ENCODE peak calls at places on chromosomes 16 and 17, in eight cellular contexts. One of them, this sample, is unnamed.

GRCh38 chr16:50234771-50235556 is 31.4 kb upstream of the ADCY7 start:
- DNase-seq in A549: no peak
- DNase-seq in psoas muscle: no peak
- DNase-seq in tibial artery: no peak
- DNase-seq in neuronal stem cell: no peak
- DNase-seq in uterus: no peak
- DNase-seq in ascending aorta: no peak
- DNase-seq in CD8-positive, alpha-beta memory T cell: no peak
- DNase-seq in this sample: no peak

GRCh38 chr17:6509295-6509771 is 47.0 kb downstream of the PITPNM3 start:
- DNase-seq in A549: no peak
- DNase-seq in psoas muscle: no peak
- DNase-seq in tibial artery: peak
- DNase-seq in neuronal stem cell: no peak
- DNase-seq in uterus: no peak
- DNase-seq in ascending aorta: no peak
- DNase-seq in CD8-positive, alpha-beta memory T cell: no peak
- DNase-seq in this sample: no peak

GRCh38 chr16:49634235-49635008 is 221.5 kb downstream of the ZNF423 start:
- DNase-seq in A549: no peak
- DNase-seq in psoas muscle: no peak
- DNase-seq in tibial artery: peak
- DNase-seq in neuronal stem cell: no peak
- DNase-seq in uterus: no peak
- DNase-seq in ascending aorta: no peak
- DNase-seq in CD8-positive, alpha-beta memory T cell: no peak
- DNase-seq in this sample: no peak

GRCh38 chr17:4483012-4483840 is 15.5 kb upstream of the SPNS2 start:
- DNase-seq in A549: peak
- DNase-seq in psoas muscle: no peak
- DNase-seq in tibial artery: no peak
- DNase-seq in neuronal stem cell: no peak
- DNase-seq in uterus: no peak
- DNase-seq in ascending aorta: no peak
- DNase-seq in CD8-positive, alpha-beta memory T cell: no peak
- DNase-seq in this sample: peak

GRCh38 chr17:7839890-7840260 is 5.9 kb downstream of the KDM6B start:
- DNase-seq in A549: peak
- DNase-seq in psoas muscle: no peak
- DNase-seq in tibial artery: no peak
- DNase-seq in neuronal stem cell: no peak
- DNase-seq in uterus: no peak
- DNase-seq in ascending aorta: peak
- DNase-seq in CD8-positive, alpha-beta memory T cell: no peak
- DNase-seq in this sample: no peak

GRCh38 chr16:31453255-31454204 is 5.8 kb upstream of the ARMC5 start:
- DNase-seq in A549: peak
- DNase-seq in psoas muscle: peak
- DNase-seq in tibial artery: peak
- DNase-seq in neuronal stem cell: no peak
- DNase-seq in uterus: no peak
- DNase-seq in ascending aorta: peak
- DNase-seq in CD8-positive, alpha-beta memory T cell: no peak
- DNase-seq in this sample: no peak

GRCh38 chr17:55458977-55459376 is 37.3 kb upstream of the MMD start:
- DNase-seq in A549: peak
- DNase-seq in psoas muscle: no peak
- DNase-seq in tibial artery: no peak
- DNase-seq in neuronal stem cell: no peak
- DNase-seq in uterus: no peak
- DNase-seq in ascending aorta: no peak
- DNase-seq in CD8-positive, alpha-beta memory T cell: no peak
- DNase-seq in this sample: no peak

GRCh38 chr17:77717941-77718668 is 240.4 kb upstream of the TNRC6C start:
- DNase-seq in A549: no peak
- DNase-seq in psoas muscle: no peak
- DNase-seq in tibial artery: no peak
- DNase-seq in neuronal stem cell: peak
- DNase-seq in uterus: no peak
- DNase-seq in ascending aorta: no peak
- DNase-seq in CD8-positive, alpha-beta memory T cell: no peak
- DNase-seq in this sample: no peak

GRCh38 chr17:21204923-21205322 is 9.0 kb downstream of the TMEM11 start:
- DNase-seq in A549: no peak
- DNase-seq in psoas muscle: no peak
- DNase-seq in tibial artery: no peak
- DNase-seq in neuronal stem cell: no peak
- DNase-seq in uterus: no peak
- DNase-seq in ascending aorta: no peak
- DNase-seq in CD8-positive, alpha-beta memory T cell: no peak
- DNase-seq in this sample: no peak

GRCh38 chr16:28974007-28974436 is 556 bp upstream of the SPNS1 start:
- DNase-seq in A549: peak
- DNase-seq in psoas muscle: peak
- DNase-seq in tibial artery: no peak
- DNase-seq in neuronal stem cell: peak
- DNase-seq in uterus: peak
- DNase-seq in ascending aorta: no peak
- DNase-seq in CD8-positive, alpha-beta memory T cell: no peak
- DNase-seq in this sample: peak

GRCh38 chr16:84088695-84089395 is 27.9 kb downstream of the MBTPS1 start:
- DNase-seq in A549: peak
- DNase-seq in psoas muscle: no peak
- DNase-seq in tibial artery: no peak
- DNase-seq in neuronal stem cell: no peak
- DNase-seq in uterus: no peak
- DNase-seq in ascending aorta: no peak
- DNase-seq in CD8-positive, alpha-beta memory T cell: peak
- DNase-seq in this sample: peak

GRCh38 chr17:77445030-77445907 is 304.5 kb downstream of the SEC14L1 start:
- DNase-seq in A549: no peak
- DNase-seq in psoas muscle: peak
- DNase-seq in tibial artery: peak
- DNase-seq in neuronal stem cell: no peak
- DNase-seq in uterus: peak
- DNase-seq in ascending aorta: no peak
- DNase-seq in CD8-positive, alpha-beta memory T cell: peak
- DNase-seq in this sample: no peak

GRCh38 chr17:2631211-2631610 is 37.8 kb downstream of the PAFAH1B1 start:
- DNase-seq in A549: no peak
- DNase-seq in psoas muscle: no peak
- DNase-seq in tibial artery: no peak
- DNase-seq in neuronal stem cell: no peak
- DNase-seq in uterus: no peak
- DNase-seq in ascending aorta: no peak
- DNase-seq in CD8-positive, alpha-beta memory T cell: no peak
- DNase-seq in this sample: no peak

GRCh38 chr17:8192070-8192815 is 2.3 kb upstream of the BORCS6 start:
- DNase-seq in A549: peak
- DNase-seq in psoas muscle: peak
- DNase-seq in tibial artery: peak
- DNase-seq in neuronal stem cell: peak
- DNase-seq in uterus: peak
- DNase-seq in ascending aorta: peak
- DNase-seq in CD8-positive, alpha-beta memory T cell: peak
- DNase-seq in this sample: peak

GRCh38 chr16:57889960-57890751 is 80.8 kb downstream of the CNGB1 start:
- DNase-seq in A549: no peak
- DNase-seq in psoas muscle: no peak
- DNase-seq in tibial artery: no peak
- DNase-seq in neuronal stem cell: no peak
- DNase-seq in uterus: no peak
- DNase-seq in ascending aorta: no peak
- DNase-seq in CD8-positive, alpha-beta memory T cell: no peak
- DNase-seq in this sample: no peak

GRCh38 chr16:62760398-62760797 is 724.2 kb upstream of the CDH8 start:
- DNase-seq in A549: no peak
- DNase-seq in psoas muscle: no peak
- DNase-seq in tibial artery: no peak
- DNase-seq in neuronal stem cell: no peak
- DNase-seq in uterus: no peak
- DNase-seq in ascending aorta: no peak
- DNase-seq in CD8-positive, alpha-beta memory T cell: no peak
- DNase-seq in this sample: no peak

GRCh38 chr17:30337393-30337999 is 3.6 kb upstream of the TMIGD1 start:
- DNase-seq in A549: no peak
- DNase-seq in psoas muscle: no peak
- DNase-seq in tibial artery: no peak
- DNase-seq in neuronal stem cell: no peak
- DNase-seq in uterus: no peak
- DNase-seq in ascending aorta: no peak
- DNase-seq in CD8-positive, alpha-beta memory T cell: no peak
- DNase-seq in this sample: no peak

GRCh38 chr17:841313-841712 is 59.2 kb downstream of the MRM3 start:
- DNase-seq in A549: no peak
- DNase-seq in psoas muscle: no peak
- DNase-seq in tibial artery: no peak
- DNase-seq in neuronal stem cell: no peak
- DNase-seq in uterus: no peak
- DNase-seq in ascending aorta: no peak
- DNase-seq in CD8-positive, alpha-beta memory T cell: no peak
- DNase-seq in this sample: no peak

GRCh38 chr16:10256855-10257641 is 74.8 kb upstream of the GRIN2A start:
- DNase-seq in A549: peak
- DNase-seq in psoas muscle: peak
- DNase-seq in tibial artery: no peak
- DNase-seq in neuronal stem cell: peak
- DNase-seq in uterus: peak
- DNase-seq in ascending aorta: no peak
- DNase-seq in CD8-positive, alpha-beta memory T cell: peak
- DNase-seq in this sample: peak

GRCh38 chr16:22375117-22375962 is 921 bp upstream of the CDR2 start:
- DNase-seq in A549: no peak
- DNase-seq in psoas muscle: no peak
- DNase-seq in tibial artery: no peak
- DNase-seq in neuronal stem cell: no peak
- DNase-seq in uterus: no peak
- DNase-seq in ascending aorta: no peak
- DNase-seq in CD8-positive, alpha-beta memory T cell: no peak
- DNase-seq in this sample: no peak

GRCh38 chr17:60229189-60229802 is 79.5 kb downstream of the CA4 start:
- DNase-seq in A549: peak
- DNase-seq in psoas muscle: no peak
- DNase-seq in tibial artery: no peak
- DNase-seq in neuronal stem cell: no peak
- DNase-seq in uterus: no peak
- DNase-seq in ascending aorta: no peak
- DNase-seq in CD8-positive, alpha-beta memory T cell: no peak
- DNase-seq in this sample: no peak

GRCh38 chr17:53032861-53033271 is 789.9 kb upstream of the KIF2B start:
- DNase-seq in A549: peak
- DNase-seq in psoas muscle: no peak
- DNase-seq in tibial artery: no peak
- DNase-seq in neuronal stem cell: peak
- DNase-seq in uterus: no peak
- DNase-seq in ascending aorta: no peak
- DNase-seq in CD8-positive, alpha-beta memory T cell: no peak
- DNase-seq in this sample: peak

GRCh38 chr16:85522842-85523601 is 90.1 kb upstream of the GSE1 start:
- DNase-seq in A549: no peak
- DNase-seq in psoas muscle: no peak
- DNase-seq in tibial artery: peak
- DNase-seq in neuronal stem cell: no peak
- DNase-seq in uterus: peak
- DNase-seq in ascending aorta: peak
- DNase-seq in CD8-positive, alpha-beta memory T cell: no peak
- DNase-seq in this sample: peak

GRCh38 chr17:9291912-9292562 is 270.7 kb downstream of the NTN1 start:
- DNase-seq in A549: peak
- DNase-seq in psoas muscle: peak
- DNase-seq in tibial artery: peak
- DNase-seq in neuronal stem cell: no peak
- DNase-seq in uterus: peak
- DNase-seq in ascending aorta: peak
- DNase-seq in CD8-positive, alpha-beta memory T cell: no peak
- DNase-seq in this sample: peak

GRCh38 chr16:7321661-7322060 is 11.0 kb upstream of the RBFOX1 start:
- DNase-seq in A549: no peak
- DNase-seq in psoas muscle: no peak
- DNase-seq in tibial artery: no peak
- DNase-seq in neuronal stem cell: no peak
- DNase-seq in uterus: no peak
- DNase-seq in ascending aorta: no peak
- DNase-seq in CD8-positive, alpha-beta memory T cell: no peak
- DNase-seq in this sample: no peak

GRCh38 chr17:1460233-1460632 is 4.2 kb upstream of the CRK start:
- DNase-seq in A549: no peak
- DNase-seq in psoas muscle: peak
- DNase-seq in tibial artery: peak
- DNase-seq in neuronal stem cell: no peak
- DNase-seq in uterus: peak
- DNase-seq in ascending aorta: peak
- DNase-seq in CD8-positive, alpha-beta memory T cell: no peak
- DNase-seq in this sample: peak

GRCh38 chr17:4327638-4328037 is 38.8 kb downstream of the UBE2G1 start:
- DNase-seq in A549: peak
- DNase-seq in psoas muscle: peak
- DNase-seq in tibial artery: no peak
- DNase-seq in neuronal stem cell: no peak
- DNase-seq in uterus: no peak
- DNase-seq in ascending aorta: peak
- DNase-seq in CD8-positive, alpha-beta memory T cell: no peak
- DNase-seq in this sample: no peak

GRCh38 chr16:4315185-4316102 is at the start of gene GLIS2:
- DNase-seq in A549: peak
- DNase-seq in psoas muscle: peak
- DNase-seq in tibial artery: peak
- DNase-seq in neuronal stem cell: peak
- DNase-seq in uterus: peak
- DNase-seq in ascending aorta: peak
- DNase-seq in CD8-positive, alpha-beta memory T cell: peak
- DNase-seq in this sample: peak
- H3K4me3 ChIP-seq in A549: peak
- H3K4me3 ChIP-seq in psoas muscle: peak
- H3K4me3 ChIP-seq in tibial artery: peak
- H3K4me3 ChIP-seq in neuronal stem cell: peak
- H3K4me3 ChIP-seq in uterus: peak
- H3K4me3 ChIP-seq in ascending aorta: peak
- H3K4me3 ChIP-seq in CD8-positive, alpha-beta memory T cell: peak
- H3K4me3 ChIP-seq in this sample: peak

GRCh38 chr16:67445913-67446907 is 15.3 kb downstream of the HSD11B2 start:
- DNase-seq in A549: no peak
- DNase-seq in psoas muscle: no peak
- DNase-seq in tibial artery: no peak
- DNase-seq in neuronal stem cell: no peak
- DNase-seq in uterus: peak
- DNase-seq in ascending aorta: no peak
- DNase-seq in CD8-positive, alpha-beta memory T cell: no peak
- DNase-seq in this sample: peak
- H3K27ac ChIP-seq in A549: peak
- H3K27ac ChIP-seq in psoas muscle: peak
- H3K27ac ChIP-seq in tibial artery: no peak
- H3K27ac ChIP-seq in neuronal stem cell: no peak
- H3K27ac ChIP-seq in uterus: peak
- H3K27ac ChIP-seq in ascending aorta: no peak
- H3K27ac ChIP-seq in CD8-positive, alpha-beta memory T cell: no peak
- H3K27ac ChIP-seq in this sample: peak

GRCh38 chr16:68645494-68646388 is 631 bp downstream of the CDH3 start:
- DNase-seq in A549: no peak
- DNase-seq in psoas muscle: no peak
- DNase-seq in tibial artery: no peak
- DNase-seq in neuronal stem cell: no peak
- DNase-seq in uterus: peak
- DNase-seq in ascending aorta: no peak
- DNase-seq in CD8-positive, alpha-beta memory T cell: no peak
- DNase-seq in this sample: no peak
- H3K4me3 ChIP-seq in A549: peak
- H3K4me3 ChIP-seq in psoas muscle: no peak
- H3K4me3 ChIP-seq in tibial artery: peak
- H3K4me3 ChIP-seq in neuronal stem cell: peak
- H3K4me3 ChIP-seq in uterus: peak
- H3K4me3 ChIP-seq in ascending aorta: no peak
- H3K4me3 ChIP-seq in CD8-positive, alpha-beta memory T cell: no peak
- H3K4me3 ChIP-seq in this sample: no peak

GRCh38 chr17:82013772-82014321 is 8.8 kb downstream of the CENPX start:
- DNase-seq in A549: no peak
- DNase-seq in psoas muscle: no peak
- DNase-seq in tibial artery: no peak
- DNase-seq in neuronal stem cell: no peak
- DNase-seq in uterus: no peak
- DNase-seq in ascending aorta: no peak
- DNase-seq in CD8-positive, alpha-beta memory T cell: no peak
- DNase-seq in this sample: peak
- H3K27ac ChIP-seq in A549: no peak
- H3K27ac ChIP-seq in psoas muscle: no peak
- H3K27ac ChIP-seq in tibial artery: no peak
- H3K27ac ChIP-seq in neuronal stem cell: no peak
- H3K27ac ChIP-seq in uterus: peak
- H3K27ac ChIP-seq in ascending aorta: peak
- H3K27ac ChIP-seq in CD8-positive, alpha-beta memory T cell: no peak
- H3K27ac ChIP-seq in this sample: peak